ENCODE peak calls at places on chromosomes 4 and X, in ten cellular contexts. I is stimulated activated CD8-positive, alpha-beta memory T cell treated with anti-CD3 and anti-CD28 coated beads, Interleukin-12 subunit alpha, Interleukin-12 subunit beta, amount 100 ng/mL, for 1 hour; B is HCEC 1CT; Y is adrenal gland; W is ELF-1; A is HS-5; X is neural crest cell; E is A673; L is psoas muscle; Z is H7. N is an unnamed sample.

GRCh38 chr4:156774422-156774821 is 197.2 kb downstream of the PDGFC start:
- DNase-seq in A (peak; percentile 53), X (no peak), E (no peak), Z (no peak), W (no peak), Y (peak; percentile 48), I (no peak), L (peak; percentile 45), B (peak; percentile 87), N (peak; percentile 45)

GRCh38 chrX:13055486-13055885 is 11.1 kb upstream of the FAM9C start:
- DNase-seq in E (no peak), W (no peak), Z (no peak), I (no peak), B (no peak), L (no peak), A (no peak), Y (no peak), X (no peak), N (no peak)

GRCh38 chr4:127479031-127479622 is 153.6 kb upstream of the INTU start:
- DNase-seq in Z (peak; percentile 13), I (no peak), A (no peak), B (peak; percentile 9), X (peak; percentile 11), W (no peak), E (peak; percentile 61), L (no peak), Y (no peak), N (no peak)

GRCh38 chr4:38344929-38345328 is 319.1 kb upstream of the KLF3 start:
- DNase-seq in A (no peak), E (no peak), X (no peak), L (no peak), B (no peak), W (no peak), Z (no peak), Y (no peak), I (no peak), N (no peak)

GRCh38 chr4:141275834-141276233 is 55.1 kb downstream of the ZNF330 start:
- DNase-seq in Z (no peak), L (no peak), X (no peak), E (no peak), A (peak; percentile 75), W (no peak), I (no peak), B (peak; percentile 43), Y (no peak), N (no peak)

GRCh38 chr4:38743866-38744265 is 38.9 kb downstream of the TLR10 start:
- DNase-seq in L (no peak), X (no peak), B (peak; percentile 3), E (no peak), W (no peak), Y (no peak), I (no peak), Z (no peak), A (no peak), N (no peak)

GRCh38 chr4:187065396-187065795 is 341.7 kb upstream of the FAT1 start:
- DNase-seq in W (no peak), E (no peak), A (no peak), Y (no peak), B (no peak), Z (no peak), I (no peak), L (no peak), X (no peak), N (no peak)

GRCh38 chr4:41814565-41814964 is 66.0 kb upstream of the PHOX2B start:
- DNase-seq in E (peak; percentile 14), B (peak; percentile 5), I (no peak), A (no peak), Y (peak; percentile 29), X (peak; percentile 34), L (no peak), Z (peak; percentile 19), W (peak; percentile 58), N (no peak)

GRCh38 chrX:12080265-12080664 is 58.0 kb upstream of the FRMPD4 start:
- DNase-seq in L (no peak), Z (peak; percentile 37), B (peak; percentile 33), I (no peak), A (no peak), W (peak; percentile 68), E (peak; percentile 37), X (no peak), Y (no peak), N (no peak)

GRCh38 chr4:87657525-87657924 is 7.4 kb downstream of the DMP1 start:
- DNase-seq in A (peak; percentile 70), Z (no peak), B (peak; percentile 56), E (peak; percentile 50), L (no peak), I (no peak), X (no peak), Y (no peak), W (no peak), N (no peak)

GRCh38 chr4:91302120-91302519 is 1001.6 kb upstream of the GRID2 start:
- DNase-seq in X (no peak), L (no peak), Y (no peak), A (no peak), I (no peak), Z (no peak), W (no peak), E (no peak), B (no peak), N (no peak)

GRCh38 chr4:26574563-26574962 is 9.3 kb upstream of the TBC1D19 start:
- DNase-seq in A (no peak), Z (peak; percentile 10), E (peak; percentile 62), Y (no peak), I (no peak), W (no peak), B (no peak), X (no peak), L (no peak), N (no peak)

GRCh38 chrX:133588827-133589226 is 173.5 kb upstream of the GPC4 start:
- DNase-seq in Z (no peak), B (no peak), W (no peak), I (no peak), E (no peak), A (no peak), Y (no peak), X (no peak), L (no peak), N (no peak)

N was measured in Right ventricle myocardium inferior.